ENCODE peak calls at places on chromosome 11, in ten cellular contexts. Y is lower lobe of right lung; U is AG09319; F is type B pancreatic cell; L is AG04450; N is fibroblast of villous mesenchyme; E is cardiac fibroblast; M is nephron progenitor cell; C is natural killer cell; I is CD4-positive, alpha-beta T cell. W is an unnamed sample.

GRCh38 chr11:122045181-122045586 is 70.8 kb downstream of the BLID start:
- DNase-seq in Y (no peak), U (no peak), F (no peak), L (peak; percentile 29), N (peak; percentile 81), E (peak; percentile 85), M (no peak), C (no peak), I (no peak), W (no peak)

GRCh38 chr11:123434262-123434661 is 4.2 kb downstream of the GRAMD1B start:
- DNase-seq in Y (no peak), U (no peak), F (no peak), L (no peak), N (no peak), E (no peak), M (no peak), C (no peak), I (no peak), W (no peak)

GRCh38 chr11:15473954-15474837 is 359.5 kb downstream of the INSC start:
- DNase-seq in Y (no peak), U (no peak), F (no peak), L (no peak), N (no peak), E (no peak), M (no peak), C (no peak), I (no peak), W (no peak)

GRCh38 chr11:72792437-72793021 is 1.3 kb downstream of the STARD10 start:
- DNase-seq in Y (no peak), U (no peak), F (no peak), L (no peak), N (no peak), E (no peak), M (no peak), C (no peak), I (no peak), W (no peak)

GRCh38 chr11:74417860-74418508 is 19.8 kb upstream of the PGM2L1 start:
- DNase-seq in Y (no peak), U (no peak), F (no peak), L (no peak), N (peak; percentile 1), E (no peak), M (peak; percentile 5), C (no peak), I (no peak), W (no peak)

GRCh38 chr11:79087238-79087956 is 353.4 kb downstream of the TENM4 start:
- DNase-seq in Y (no peak), U (no peak), F (no peak), L (no peak), N (peak; percentile 26), E (peak; percentile 83), M (peak; percentile 27), C (no peak), I (no peak), W (no peak)

GRCh38 chr11:115924744-115925567 is 420.7 kb upstream of the CADM1 start:
- DNase-seq in Y (no peak), U (no peak), F (no peak), L (peak; percentile 67), N (no peak), E (no peak), M (no peak), C (no peak), I (no peak), W (no peak)

GRCh38 chr11:118109231-118109630 is 22.5 kb upstream of the SMIM35 start:
- DNase-seq in Y (no peak), U (no peak), F (no peak), L (no peak), N (no peak), E (peak; percentile 11), M (no peak), C (no peak), I (no peak), W (no peak)

GRCh38 chr11:64078294-64078693 is 42.6 kb downstream of the FLRT1 start:
- DNase-seq in Y (no peak), U (no peak), F (no peak), L (no peak), N (no peak), E (no peak), M (no peak), C (no peak), I (no peak), W (no peak)

GRCh38 chr11:114774599-114775365 is 96.5 kb downstream of the NXPE2 start:
- DNase-seq in Y (no peak), U (no peak), F (peak; percentile 79), L (peak; percentile 11), N (peak; percentile 44), E (peak; percentile 17), M (peak; percentile 76), C (no peak), I (no peak), W (no peak)

GRCh38 chr11:62487698-62488551 is 58.7 kb downstream of the AHNAK start:
- DNase-seq in Y (no peak), U (no peak), F (no peak), L (no peak), N (no peak), E (no peak), M (no peak), C (no peak), I (no peak), W (no peak)

GRCh38 chr11:126522606-126523005 is 167.1 kb downstream of the ST3GAL4 start:
- DNase-seq in Y (no peak), U (no peak), F (no peak), L (no peak), N (no peak), E (no peak), M (no peak), C (no peak), I (no peak), W (no peak)

GRCh38 chr11:126519653-126520573 is 164.4 kb downstream of the ST3GAL4 start:
- DNase-seq in Y (no peak), U (no peak), F (no peak), L (no peak), N (no peak), E (no peak), M (no peak), C (no peak), I (no peak), W (no peak)

GRCh38 chr11:126522152-126522551 is 166.7 kb downstream of the ST3GAL4 start:
- DNase-seq in Y (no peak), U (no peak), F (no peak), L (no peak), N (no peak), E (no peak), M (no peak), C (no peak), I (no peak), W (no peak)

GRCh38 chr11:126518996-126519351 is 163.5 kb downstream of the ST3GAL4 start:
- DNase-seq in Y (no peak), U (no peak), F (no peak), L (no peak), N (no peak), E (no peak), M (no peak), C (no peak), I (no peak), W (no peak)

DNA sequence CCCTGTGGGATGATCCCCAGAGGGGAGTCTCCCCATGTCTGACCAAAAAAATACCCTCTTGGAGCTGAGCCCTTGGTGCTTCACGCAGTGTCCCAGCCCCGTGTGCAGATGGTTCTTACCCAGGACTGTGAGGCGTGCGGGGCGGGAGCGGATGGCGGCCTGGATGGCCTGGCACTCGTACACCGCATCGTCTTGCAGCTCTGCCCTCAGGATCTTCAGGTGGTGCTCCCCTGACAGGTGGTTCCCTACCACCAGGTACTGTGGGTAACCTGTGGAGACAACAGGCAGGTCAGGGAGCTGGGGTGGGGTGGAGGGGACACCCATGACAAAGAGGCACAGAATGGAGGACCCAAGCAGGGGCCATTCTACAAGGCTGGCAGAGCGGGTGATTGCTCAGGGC is 165.7 kb downstream of the ST3GAL4 start:
- DNase-seq in Y (no peak), U (no peak), F (no peak), L (no peak), N (no peak), E (no peak), M (no peak), C (no peak), I (no peak), W (no peak)
- TF ChIP-seq CTCF in Y (no peak), U (no peak), F (no peak), L (no peak), N (no peak), E (no peak), M (no peak), C (no peak), I (no peak), W (no peak)

DNA sequence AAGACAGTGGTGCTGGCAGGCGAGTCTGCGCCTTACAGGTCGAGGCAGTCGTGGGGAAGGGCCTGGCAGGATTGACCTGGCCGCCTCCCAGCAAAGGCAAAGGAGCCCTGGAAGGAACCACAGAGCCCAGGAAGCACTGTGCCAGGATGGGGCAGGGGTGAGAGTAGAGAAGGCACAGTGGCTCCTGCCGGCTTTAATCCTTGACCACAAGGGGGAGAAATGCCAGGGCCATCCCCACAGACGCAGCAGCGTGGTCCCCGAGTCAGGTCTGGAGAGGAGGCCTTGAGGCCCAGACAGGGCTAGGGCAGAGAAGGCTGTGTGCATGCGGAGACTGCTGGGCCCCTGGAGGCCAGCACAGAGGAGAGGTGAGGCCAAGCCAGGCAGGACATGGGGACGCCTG is 9.9 kb upstream of the NDUFS8 start:
- DNase-seq in Y (peak; percentile 74), U (no peak), F (no peak), L (no peak), N (peak; percentile 25), E (peak; percentile 53), M (no peak), C (no peak), I (no peak), W (no peak)
- TF ChIP-seq CTCF in Y (peak; percentile 29), U (peak; percentile 22), F (peak; percentile 59), L (peak; percentile 59), N (peak; percentile 41), E (peak; percentile 62), M (peak; percentile 29), C (no peak), I (no peak), W (no peak)

DNA sequence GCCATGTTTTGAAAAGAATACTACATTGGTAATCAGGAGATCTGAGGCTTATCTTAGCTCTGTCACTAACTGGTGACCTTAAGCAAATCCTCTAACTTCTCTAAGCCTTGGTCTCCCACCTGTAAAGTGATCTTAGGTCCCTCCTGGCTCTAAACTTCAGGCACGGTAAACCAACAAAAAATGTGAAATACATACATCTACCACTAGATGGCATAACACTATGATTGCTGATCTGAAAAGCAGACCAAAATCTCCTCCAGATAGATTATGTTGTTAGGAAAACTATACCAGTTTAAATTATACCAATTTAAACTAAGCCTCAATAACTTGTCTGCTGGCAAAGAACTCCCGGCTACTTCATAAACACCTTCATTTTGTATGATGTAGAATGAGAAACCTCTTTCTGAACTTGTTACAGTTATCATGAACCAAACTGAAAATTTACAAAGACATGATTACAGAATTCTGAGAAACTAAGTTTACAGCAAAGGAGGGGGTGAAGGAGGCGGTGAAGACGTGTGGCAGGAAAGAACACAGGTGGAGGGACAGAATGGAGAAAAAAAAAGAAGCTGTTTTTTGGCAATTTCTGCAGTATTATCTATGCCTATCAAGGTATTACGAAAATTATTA is 85.9 kb downstream of the SBF2 start:
- DNase-seq in Y (no peak), U (peak; percentile 12), F (no peak), L (no peak), N (peak; percentile 66), E (peak; percentile 66), M (no peak), C (no peak), I (no peak), W (no peak)
- TF ChIP-seq CTCF in Y (peak; percentile 68), U (peak; percentile 62), F (peak; percentile 86), L (peak; percentile 74), N (peak; percentile 69), E (peak; percentile 64), M (peak; percentile 73), C (peak; percentile 77), I (peak; percentile 77), W (peak; percentile 31)

GRCh38 chr11:86537541-86538222 is 134.7 kb downstream of the ME3 start:
- DNase-seq in Y (no peak), U (no peak), F (no peak), L (no peak), N (peak; percentile 41), E (peak; percentile 50), M (peak; percentile 29), C (no peak), I (no peak), W (no peak)
- TF ChIP-seq CTCF in Y (no peak), U (peak; percentile 7), F (peak; percentile 50), L (peak; percentile 25), N (peak; percentile 46), E (no peak), M (peak; percentile 8), C (no peak), I (no peak), W (no peak)